ENCODE peak calls at places on chromosomes 2 and 18, in four cellular contexts. One of them, this sample, is unnamed. For H3K4me1 and H3K9me2, the result is how much of the 10 kb centered on the place peaks cover.

GRCh38 chr2:240956161-240956934 is 42.1 kb upstream of the SNED1 start:
- DNase-seq in GM23248: no peak
- DNase-seq in GM23338: no peak
- DNase-seq in HCT116: no peak
- DNase-seq in this sample: no peak

GRCh38 chr2:148023861-148024260 is 3.0 kb downstream of the MBD5 start:
- DNase-seq in GM23248: no peak
- DNase-seq in GM23338: no peak
- DNase-seq in HCT116: no peak
- DNase-seq in this sample: no peak

GRCh38 chr2:106991866-106992265 is 105.9 kb upstream of the ST6GAL2 start:
- DNase-seq in GM23248: peak
- DNase-seq in GM23338: no peak
- DNase-seq in HCT116: no peak
- DNase-seq in this sample: no peak

GRCh38 chr2:96760036-96760985 is at the start of gene CNNM4:
- DNase-seq in GM23248: peak
- DNase-seq in GM23338: peak
- DNase-seq in HCT116: peak
- DNase-seq in this sample: peak

GRCh38 chr18:5574843-5575242 is 31.0 kb upstream of the EPB41L3 start:
- DNase-seq in GM23248: no peak
- DNase-seq in GM23338: no peak
- DNase-seq in HCT116: no peak
- DNase-seq in this sample: no peak

GRCh38 chr18:54776282-54776977 is 51.8 kb upstream of the RAB27B start:
- DNase-seq in GM23248: peak
- DNase-seq in GM23338: no peak
- DNase-seq in HCT116: peak
- DNase-seq in this sample: peak

GRCh38 chr2:3423492-3424170 is 44.1 kb downstream of the TRAPPC12 start:
- DNase-seq in GM23248: peak
- DNase-seq in GM23338: peak
- DNase-seq in HCT116: peak
- DNase-seq in this sample: no peak

GRCh38 chr2:88658318-88658717 is 31.1 kb upstream of the EIF2AK3 start:
- DNase-seq in GM23248: peak
- DNase-seq in GM23338: no peak
- DNase-seq in HCT116: no peak
- DNase-seq in this sample: no peak

GRCh38 chr2:42169100-42169868 is at the start of gene EML4:
- DNase-seq in GM23248: peak
- DNase-seq in GM23338: peak
- DNase-seq in HCT116: peak
- DNase-seq in this sample: peak

GRCh38 chr2:229780856-229781773 is 66.8 kb upstream of the DNER start:
- DNase-seq in GM23248: peak
- DNase-seq in GM23338: peak
- DNase-seq in HCT116: peak
- DNase-seq in this sample: peak

GRCh38 chr2:99101697-99102096 is 39.8 kb upstream of the C2orf15 start:
- DNase-seq in GM23248: peak
- DNase-seq in GM23338: peak
- DNase-seq in HCT116: no peak
- DNase-seq in this sample: no peak

GRCh38 chr2:8119782-8120551 is 561.9 kb upstream of the ID2 start:
- DNase-seq in GM23248: peak
- DNase-seq in GM23338: no peak
- DNase-seq in HCT116: no peak
- DNase-seq in this sample: peak

GRCh38 chr2:55232863-55233657 is 572 bp downstream of the RPS27A start:
- DNase-seq in GM23248: peak
- DNase-seq in GM23338: no peak
- DNase-seq in HCT116: no peak
- DNase-seq in this sample: peak

GRCh38 chr2:221097568-221097915 is 474.6 kb downstream of the EPHA4 start:
- DNase-seq in GM23248: peak
- DNase-seq in GM23338: no peak
- DNase-seq in HCT116: no peak
- DNase-seq in this sample: no peak

GRCh38 chr18:9851511-9851910 is 34.3 kb upstream of the TXNDC2 start:
- DNase-seq in GM23248: no peak
- DNase-seq in GM23338: no peak
- DNase-seq in HCT116: no peak
- DNase-seq in this sample: peak

GRCh38 chr2:121790276-121790956 is 35.0 kb downstream of the TSN start:
- DNase-seq in GM23248: peak
- DNase-seq in GM23338: peak
- DNase-seq in HCT116: peak
- DNase-seq in this sample: peak

GRCh38 chr18:9838144-9838877 is 47.5 kb upstream of the TXNDC2 start:
- DNase-seq in GM23248: peak
- DNase-seq in GM23338: peak
- DNase-seq in HCT116: peak
- DNase-seq in this sample: peak

GRCh38 chr2:36246320-36246990 is 109.1 kb upstream of the CRIM1 start:
- DNase-seq in GM23248: no peak
- DNase-seq in GM23338: no peak
- DNase-seq in HCT116: no peak
- DNase-seq in this sample: no peak

GRCh38 chr2:38207168-38207567 is 131.2 kb upstream of the CYP1B1 start:
- DNase-seq in GM23248: peak
- DNase-seq in GM23338: no peak
- DNase-seq in HCT116: no peak
- DNase-seq in this sample: no peak

GRCh38 chr2:98683728-98684127 is 47.2 kb downstream of the MGAT4A start:
- DNase-seq in GM23248: no peak
- DNase-seq in GM23338: no peak
- DNase-seq in HCT116: no peak
- DNase-seq in this sample: no peak

GRCh38 chr2:36441816-36442215 is 86.2 kb downstream of the CRIM1 start:
- DNase-seq in GM23248: peak
- DNase-seq in GM23338: no peak
- DNase-seq in HCT116: no peak
- DNase-seq in this sample: no peak

GRCh38 chr2:197266477-197266876 is 44.1 kb downstream of the ANKRD44 start:
- DNase-seq in GM23248: no peak
- DNase-seq in GM23338: no peak
- DNase-seq in HCT116: no peak
- DNase-seq in this sample: no peak

GRCh38 chr2:224008702-224009261 is 30.3 kb downstream of the SERPINE2 start:
- DNase-seq in GM23248: peak
- DNase-seq in GM23338: peak
- DNase-seq in HCT116: no peak
- DNase-seq in this sample: no peak
- H3K4me1 ChIP-seq in GM23248: under half
- H3K4me1 ChIP-seq in GM23338: under half
- H3K4me1 ChIP-seq in HCT116: under half
- H3K4me1 ChIP-seq in this sample: under half

GRCh38 chr2:139742216-139743172 is 962.3 kb upstream of the NXPH2 start:
- DNase-seq in GM23248: no peak
- DNase-seq in GM23338: no peak
- DNase-seq in HCT116: no peak
- DNase-seq in this sample: no peak

DNA sequence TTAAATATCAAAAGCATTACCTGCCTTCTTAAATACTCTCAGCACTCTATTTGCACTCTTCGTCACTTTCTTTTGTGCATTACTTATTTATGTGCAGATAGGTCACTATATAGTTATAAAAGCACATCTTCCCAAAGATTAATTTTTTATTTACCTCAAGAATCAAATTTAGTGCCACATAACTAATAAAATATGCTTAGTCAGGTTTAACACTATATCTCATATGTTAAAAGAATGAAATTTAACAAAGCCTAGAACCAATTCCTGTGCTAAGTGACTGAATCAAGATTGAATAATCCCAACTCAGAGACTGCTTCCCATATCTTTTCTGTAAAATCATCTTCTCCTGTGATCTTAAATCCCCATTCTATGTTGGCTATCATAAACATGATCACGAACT is 957.5 kb upstream of the NXPH2 start:
- DNase-seq in GM23248: no peak
- DNase-seq in GM23338: no peak
- DNase-seq in HCT116: no peak
- DNase-seq in this sample: no peak
- H3K9me2 ChIP-seq in GM23248: under half
- H3K9me2 ChIP-seq in GM23338: under half
- H3K9me2 ChIP-seq in HCT116: under half
- H3K9me2 ChIP-seq in this sample: under half

GRCh38 chr18:77119851-77120491 is 12.6 kb downstream of the MBP start:
- DNase-seq in GM23248: no peak
- DNase-seq in GM23338: no peak
- DNase-seq in HCT116: no peak
- DNase-seq in this sample: no peak

GRCh38 chr18:77115461-77115907 is 17.1 kb downstream of the MBP start:
- DNase-seq in GM23248: no peak
- DNase-seq in GM23338: no peak
- DNase-seq in HCT116: no peak
- DNase-seq in this sample: no peak

GRCh38 chr18:77118256-77119090 is 14.1 kb downstream of the MBP start:
- DNase-seq in GM23248: no peak
- DNase-seq in GM23338: no peak
- DNase-seq in HCT116: no peak
- DNase-seq in this sample: no peak

GRCh38 chr18:77116201-77117080 is 16.1 kb downstream of the MBP start:
- DNase-seq in GM23248: no peak
- DNase-seq in GM23338: no peak
- DNase-seq in HCT116: no peak
- DNase-seq in this sample: no peak

DNA sequence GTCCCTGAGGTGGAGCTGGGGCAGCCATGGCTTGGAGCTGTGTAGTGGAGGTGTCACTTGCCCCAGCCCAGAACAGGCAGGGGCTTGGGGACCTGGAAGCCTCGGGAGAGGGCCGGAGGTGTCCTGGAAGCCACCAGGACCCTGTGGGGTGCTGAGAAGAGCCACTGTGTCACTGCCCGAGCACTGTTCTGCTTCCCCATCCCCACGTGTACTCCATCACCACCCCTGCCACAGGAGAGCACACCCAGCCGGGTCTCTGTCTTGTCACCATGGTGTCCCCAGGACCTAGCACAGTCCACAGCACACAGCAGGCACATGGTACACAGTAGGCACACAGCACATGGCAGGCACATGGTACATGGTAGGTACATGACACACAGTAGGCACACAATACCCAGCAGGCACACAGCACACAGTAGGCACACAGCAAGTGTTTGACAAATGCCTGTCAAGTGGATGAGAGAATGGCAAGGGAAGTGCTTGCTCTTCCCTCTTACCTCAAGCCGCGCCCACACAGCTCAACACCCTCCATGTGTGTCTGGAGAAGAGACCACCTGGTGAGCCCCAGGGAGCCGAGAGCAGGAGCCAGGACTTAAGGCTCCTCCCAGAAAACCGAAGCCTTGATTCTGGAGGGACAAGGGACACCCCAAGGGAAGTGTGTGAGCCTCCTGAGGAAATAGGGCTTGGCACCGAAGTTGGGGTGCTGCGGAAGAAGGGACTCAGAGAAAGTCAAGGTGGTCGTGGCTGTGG is 13.3 kb downstream of the MBP start:
- DNase-seq in GM23248: no peak
- DNase-seq in GM23338: no peak
- DNase-seq in HCT116: no peak
- DNase-seq in this sample: no peak
- H3K4me1 ChIP-seq in GM23248: under half
- H3K4me1 ChIP-seq in GM23338: under half
- H3K4me1 ChIP-seq in HCT116: under half
- H3K4me1 ChIP-seq in this sample: under half

DNA sequence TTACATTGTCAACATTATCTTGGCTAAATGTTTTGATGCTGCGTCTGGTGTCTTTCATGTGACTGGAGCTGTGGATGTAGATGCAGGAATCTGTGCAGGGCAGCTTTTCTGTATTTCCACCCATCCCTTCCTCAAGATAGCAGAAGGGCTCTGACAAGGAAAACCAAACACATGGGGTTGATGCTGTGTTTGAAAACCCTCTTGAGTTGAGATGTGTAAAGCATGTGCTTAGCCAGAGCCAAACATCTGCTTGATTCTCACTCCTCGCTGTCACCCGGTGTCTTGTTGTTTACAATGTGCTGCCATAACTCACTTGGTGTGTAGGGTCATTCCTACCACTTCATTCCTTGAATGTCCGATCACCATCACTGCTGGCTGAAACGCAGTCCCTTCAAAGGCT is 33.0 kb downstream of the COPS8 start:
- DNase-seq in GM23248: no peak
- DNase-seq in GM23338: no peak
- DNase-seq in HCT116: no peak
- DNase-seq in this sample: no peak
- H3K9me2 ChIP-seq in GM23248: under half
- H3K9me2 ChIP-seq in GM23338: under half
- H3K9me2 ChIP-seq in HCT116: under half
- H3K9me2 ChIP-seq in this sample: under half

DNA sequence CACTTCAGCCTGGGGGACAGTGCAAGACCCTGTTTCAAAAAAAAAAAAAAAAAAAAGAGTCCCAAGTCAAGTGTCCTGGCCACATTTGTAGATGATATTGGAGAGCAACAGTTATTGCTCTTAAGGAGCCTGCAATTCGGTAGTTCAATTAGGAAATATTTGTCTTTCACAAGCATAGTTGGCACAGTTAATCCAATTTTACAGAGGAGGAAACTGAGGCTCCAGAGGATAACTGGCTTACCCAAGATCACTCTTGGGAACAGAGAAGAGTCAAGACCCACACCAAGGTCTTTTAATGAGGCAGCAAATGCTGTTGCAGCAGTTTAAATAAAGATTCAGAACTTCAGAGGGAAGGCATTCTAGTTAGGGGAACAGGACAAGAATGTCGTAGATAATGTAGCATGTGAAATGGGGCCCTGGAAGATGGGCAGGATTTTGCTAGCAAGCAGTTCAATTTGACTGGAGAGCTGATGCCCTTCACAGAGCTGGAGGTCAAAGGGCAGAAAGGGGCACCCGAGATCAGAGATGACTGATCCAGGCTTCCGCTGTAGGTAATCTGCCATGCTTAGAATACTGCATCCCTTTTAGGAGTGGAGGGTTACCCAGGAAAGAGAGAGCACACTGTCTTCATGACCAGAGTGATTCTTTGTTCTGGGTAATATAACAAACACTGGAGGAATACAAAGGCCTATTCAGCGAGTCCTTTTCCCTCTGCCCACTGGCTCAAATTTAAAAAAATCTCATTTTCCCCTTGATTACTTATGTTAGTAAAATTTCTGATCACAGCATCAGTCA is 3.0 kb downstream of the NPC1 start:
- DNase-seq in GM23248: no peak
- DNase-seq in GM23338: no peak
- DNase-seq in HCT116: no peak
- DNase-seq in this sample: no peak
- H3K4me1 ChIP-seq in GM23248: half or more
- H3K4me1 ChIP-seq in GM23338: under half
- H3K4me1 ChIP-seq in HCT116: under half
- H3K4me1 ChIP-seq in this sample: under half

GRCh38 chr2:1546023-1546591 is 132.8 kb downstream of the TPO start:
- DNase-seq in GM23248: peak
- DNase-seq in GM23338: peak
- DNase-seq in HCT116: peak
- DNase-seq in this sample: no peak
- H3K9me2 ChIP-seq in GM23248: under half
- H3K9me2 ChIP-seq in GM23338: under half
- H3K9me2 ChIP-seq in HCT116: under half
- H3K9me2 ChIP-seq in this sample: under half

GRCh38 chr2:33014268-33014667 is 67.5 kb downstream of the LTBP1 start:
- DNase-seq in GM23248: no peak
- DNase-seq in GM23338: no peak
- DNase-seq in HCT116: no peak
- DNase-seq in this sample: no peak
- H3K4me1 ChIP-seq in GM23248: under half
- H3K4me1 ChIP-seq in GM23338: under half
- H3K4me1 ChIP-seq in HCT116: under half
- H3K4me1 ChIP-seq in this sample: half or more

GRCh38 chr2:206028101-206028500 is 57.9 kb downstream of the INO80D start:
- DNase-seq in GM23248: no peak
- DNase-seq in GM23338: no peak
- DNase-seq in HCT116: no peak
- DNase-seq in this sample: no peak
- H3K9me2 ChIP-seq in GM23248: under half
- H3K9me2 ChIP-seq in GM23338: under half
- H3K9me2 ChIP-seq in HCT116: under half
- H3K9me2 ChIP-seq in this sample: under half